ENCODE peak calls at places on chromosomes 12 and 14, in four cellular contexts. One of them, this sample, is unnamed.

GRCh38 chr12:121452356-121453021 is 52.6 kb downstream of the RNF34 start:
- DNase-seq in activated CD8-positive, alpha-beta memory T cell treated with anti-CD3 and anti-CD28 coated beads, Interleukin-2, amount 50 U/mL, for 4 hours: no peak
- DNase-seq in epithelial cell of esophagus: peak; percentile 95
- DNase-seq in LoVo: peak; percentile 32
- DNase-seq in this sample: no peak

GRCh38 chr14:84036863-84037262 is 1493.1 kb upstream of the FLRT2 start:
- DNase-seq in activated CD8-positive, alpha-beta memory T cell treated with anti-CD3 and anti-CD28 coated beads, Interleukin-2, amount 50 U/mL, for 4 hours: no peak
- DNase-seq in epithelial cell of esophagus: peak; percentile 1
- DNase-seq in LoVo: no peak
- DNase-seq in this sample: no peak

GRCh38 chr14:103716091-103716801 is 636 bp downstream of the ZFYVE21 start:
- DNase-seq in activated CD8-positive, alpha-beta memory T cell treated with anti-CD3 and anti-CD28 coated beads, Interleukin-2, amount 50 U/mL, for 4 hours: peak; percentile 29
- DNase-seq in epithelial cell of esophagus: peak; percentile 19
- DNase-seq in LoVo: no peak
- DNase-seq in this sample: peak; percentile 60

GRCh38 chr12:72271401-72271740 is 799 bp upstream of the TRHDE start:
- DNase-seq in activated CD8-positive, alpha-beta memory T cell treated with anti-CD3 and anti-CD28 coated beads, Interleukin-2, amount 50 U/mL, for 4 hours: no peak
- DNase-seq in epithelial cell of esophagus: no peak
- DNase-seq in LoVo: no peak
- DNase-seq in this sample: no peak

GRCh38 chr12:121813951-121814350 is 10.1 kb downstream of the SETD1B start:
- DNase-seq in activated CD8-positive, alpha-beta memory T cell treated with anti-CD3 and anti-CD28 coated beads, Interleukin-2, amount 50 U/mL, for 4 hours: no peak
- DNase-seq in epithelial cell of esophagus: no peak
- DNase-seq in LoVo: no peak
- DNase-seq in this sample: no peak

GRCh38 chr12:124026755-124027745 is 54.0 kb downstream of the ZNF664 start:
- DNase-seq in activated CD8-positive, alpha-beta memory T cell treated with anti-CD3 and anti-CD28 coated beads, Interleukin-2, amount 50 U/mL, for 4 hours: no peak
- DNase-seq in epithelial cell of esophagus: peak; percentile 75
- DNase-seq in LoVo: no peak
- DNase-seq in this sample: no peak

GRCh38 chr14:97276573-97276972 is 479.4 kb downstream of the VRK1 start:
- DNase-seq in activated CD8-positive, alpha-beta memory T cell treated with anti-CD3 and anti-CD28 coated beads, Interleukin-2, amount 50 U/mL, for 4 hours: no peak
- DNase-seq in epithelial cell of esophagus: no peak
- DNase-seq in LoVo: no peak
- DNase-seq in this sample: peak; percentile 39

GRCh38 chr12:53046655-53047220 is 3.1 kb upstream of the TNS2 start:
- DNase-seq in activated CD8-positive, alpha-beta memory T cell treated with anti-CD3 and anti-CD28 coated beads, Interleukin-2, amount 50 U/mL, for 4 hours: no peak
- DNase-seq in epithelial cell of esophagus: peak; percentile 59
- DNase-seq in LoVo: peak; percentile 42
- DNase-seq in this sample: no peak

GRCh38 chr12:28065374-28065773 is 92.8 kb upstream of the PTHLH start:
- DNase-seq in activated CD8-positive, alpha-beta memory T cell treated with anti-CD3 and anti-CD28 coated beads, Interleukin-2, amount 50 U/mL, for 4 hours: no peak
- DNase-seq in epithelial cell of esophagus: no peak
- DNase-seq in LoVo: no peak
- DNase-seq in this sample: no peak

GRCh38 chr14:100547633-100548294 is 39.5 kb downstream of the BEGAIN start:
- DNase-seq in activated CD8-positive, alpha-beta memory T cell treated with anti-CD3 and anti-CD28 coated beads, Interleukin-2, amount 50 U/mL, for 4 hours: no peak
- DNase-seq in epithelial cell of esophagus: no peak
- DNase-seq in LoVo: peak; percentile 78
- DNase-seq in this sample: peak; percentile 52

GRCh38 chr14:24071144-24071697 is at the start of gene CPNE6:
- DNase-seq in activated CD8-positive, alpha-beta memory T cell treated with anti-CD3 and anti-CD28 coated beads, Interleukin-2, amount 50 U/mL, for 4 hours: no peak
- DNase-seq in epithelial cell of esophagus: no peak
- DNase-seq in LoVo: no peak
- DNase-seq in this sample: no peak

GRCh38 chr12:105670664-105671063 is 340.2 kb downstream of the C12orf75 start:
- DNase-seq in activated CD8-positive, alpha-beta memory T cell treated with anti-CD3 and anti-CD28 coated beads, Interleukin-2, amount 50 U/mL, for 4 hours: no peak
- DNase-seq in epithelial cell of esophagus: no peak
- DNase-seq in LoVo: no peak
- DNase-seq in this sample: no peak

GRCh38 chr12:79296871-79297270 is 393.9 kb downstream of the PAWR start:
- DNase-seq in activated CD8-positive, alpha-beta memory T cell treated with anti-CD3 and anti-CD28 coated beads, Interleukin-2, amount 50 U/mL, for 4 hours: no peak
- DNase-seq in epithelial cell of esophagus: no peak
- DNase-seq in LoVo: no peak
- DNase-seq in this sample: no peak

GRCh38 chr14:46250113-46250703 is 401.4 kb downstream of the RPL10L start:
- DNase-seq in activated CD8-positive, alpha-beta memory T cell treated with anti-CD3 and anti-CD28 coated beads, Interleukin-2, amount 50 U/mL, for 4 hours: no peak
- DNase-seq in epithelial cell of esophagus: peak; percentile 38
- DNase-seq in LoVo: peak; percentile 13
- DNase-seq in this sample: no peak

GRCh38 chr12:110105159-110105558 is 19.0 kb upstream of the IFT81 start:
- DNase-seq in activated CD8-positive, alpha-beta memory T cell treated with anti-CD3 and anti-CD28 coated beads, Interleukin-2, amount 50 U/mL, for 4 hours: no peak
- DNase-seq in epithelial cell of esophagus: no peak
- DNase-seq in LoVo: no peak
- DNase-seq in this sample: no peak

This sample was measured in activated naive CD4-positive, alpha-beta T cell treated with anti-CD3 and anti-CD28 coated beads, Interleukin-2, amount 10 ng/mL, durations not matched to agents 7 days and 5 days.